ENCODE peak calls at places on chromosomes 4 and X, in six cellular contexts. Y, S, V, R, T and U are unnamed samples.

GRCh38 chr4:187598246-187598645 is 397.3 kb upstream of the ZFP42 start:
- DNase-seq in T (no peak), S (no peak), V (no peak), Y (no peak), R (no peak), U (no peak)

GRCh38 chrX:63929608-63930007 is 144.6 kb upstream of the ARHGEF9 start:
- DNase-seq in S (no peak), Y (no peak), V (no peak), R (no peak), T (no peak), U (no peak)

GRCh38 chr4:30825008-30825765 is 105.0 kb downstream of the PCDH7 start:
- DNase-seq in T (no peak), R (no peak), Y (no peak), S (no peak), V (no peak), U (no peak)

GRCh38 chr4:152165146-152165545 is 370.7 kb downstream of the FBXW7 start:
- DNase-seq in Y (no peak), T (no peak), S (no peak), V (no peak), R (no peak), U (no peak)

GRCh38 chr4:158821228-158822009 is 52.6 kb downstream of the FNIP2 start:
- DNase-seq in T (no peak), Y (no peak), V (no peak), R (no peak), S (no peak), U (no peak)

GRCh38 chr4:5341151-5341925 is 290.1 kb downstream of the STK32B start:
- DNase-seq in V (no peak), T (no peak), R (no peak), Y (no peak), S (no peak), U (no peak)

GRCh38 chrX:149039057-149039456 is 466.0 kb downstream of the IDS start:
- DNase-seq in V (no peak), Y (no peak), S (no peak), R (no peak), T (no peak), U (no peak)

GRCh38 chrX:148593987-148594386 is 93.6 kb downstream of the AFF2 start:
- DNase-seq in V (no peak), S (no peak), T (no peak), R (no peak), Y (peak; percentile 8), U (no peak)

GRCh38 chrX:63434665-63435064 is 83.5 kb upstream of the SPIN4 start:
- DNase-seq in T (no peak), V (no peak), Y (no peak), S (peak; percentile 55), R (peak; percentile 61), U (no peak)

GRCh38 chr4:139978692-139979091 is 175.3 kb downstream of the MAML3 start:
- DNase-seq in V (no peak), S (no peak), T (no peak), Y (no peak), R (no peak), U (no peak)

GRCh38 chr4:148071009-148071408 is 339.1 kb downstream of the ARHGAP10 start:
- DNase-seq in R (no peak), S (no peak), Y (no peak), T (no peak), V (no peak), U (no peak)

GRCh38 chr4:40238700-40239548 is 42.1 kb downstream of the RHOH start:
- DNase-seq in Y (no peak), S (peak; percentile 22), T (no peak), V (no peak), R (no peak), U (no peak)

GRCh38 chr4:87010192-87010591 is 75.4 kb downstream of the AFF1 start:
- DNase-seq in T (no peak), S (no peak), Y (no peak), R (no peak), V (no peak), U (no peak)

GRCh38 chr4:87006531-87007344 is 71.9 kb downstream of the AFF1 start:
- DNase-seq in S (peak; percentile 94), R (peak; percentile 94), T (peak; percentile 90), Y (peak; percentile 97), V (peak; percentile 93), U (peak; percentile 93)

GRCh38 chr4:87011340-87012034 is 76.7 kb downstream of the AFF1 start:
- DNase-seq in S (no peak), Y (peak; percentile 90), T (no peak), V (no peak), R (peak; percentile 45), U (no peak)

GRCh38 chr4:87007345-87008181 is 72.8 kb downstream of the AFF1 start:
- DNase-seq in Y (peak; percentile 69), S (peak; percentile 73), V (peak; percentile 51), R (peak; percentile 79), T (peak; percentile 72), U (peak; percentile 77)

GRCh38 chr4:87009095-87009648 is 74.4 kb downstream of the AFF1 start:
- DNase-seq in V (no peak), S (peak; percentile 44), R (peak; percentile 62), T (no peak), Y (no peak), U (no peak)
- TF ChIP-seq CTCF in V (no peak), S (no peak), R (no peak), T (no peak), Y (no peak), U (no peak)

GRCh38 chr4:94468093-94468492 is 16.4 kb downstream of the PDLIM5 start:
- DNase-seq in Y (no peak), S (no peak), T (no peak), R (no peak), V (no peak), U (no peak)
- H3K4me1 ChIP-seq in Y (peaks cover 43% of the 10 kb centered on the region), S (no peaks in the 10 kb centered on the region), T (no peaks in the 10 kb centered on the region), R (no peaks in the 10 kb centered on the region), V (peaks cover 31% of the 10 kb centered on the region), U (peaks cover 14% of the 10 kb centered on the region)

GRCh38 chr4:41452484-41453225 is 85.3 kb upstream of the LIMCH1 start:
- DNase-seq in T (no peak), S (no peak), Y (no peak), V (no peak), R (no peak), U (no peak)
- TF ChIP-seq CTCF in T (no peak), S (no peak), Y (no peak), V (no peak), R (no peak), U (no peak)

DNA sequence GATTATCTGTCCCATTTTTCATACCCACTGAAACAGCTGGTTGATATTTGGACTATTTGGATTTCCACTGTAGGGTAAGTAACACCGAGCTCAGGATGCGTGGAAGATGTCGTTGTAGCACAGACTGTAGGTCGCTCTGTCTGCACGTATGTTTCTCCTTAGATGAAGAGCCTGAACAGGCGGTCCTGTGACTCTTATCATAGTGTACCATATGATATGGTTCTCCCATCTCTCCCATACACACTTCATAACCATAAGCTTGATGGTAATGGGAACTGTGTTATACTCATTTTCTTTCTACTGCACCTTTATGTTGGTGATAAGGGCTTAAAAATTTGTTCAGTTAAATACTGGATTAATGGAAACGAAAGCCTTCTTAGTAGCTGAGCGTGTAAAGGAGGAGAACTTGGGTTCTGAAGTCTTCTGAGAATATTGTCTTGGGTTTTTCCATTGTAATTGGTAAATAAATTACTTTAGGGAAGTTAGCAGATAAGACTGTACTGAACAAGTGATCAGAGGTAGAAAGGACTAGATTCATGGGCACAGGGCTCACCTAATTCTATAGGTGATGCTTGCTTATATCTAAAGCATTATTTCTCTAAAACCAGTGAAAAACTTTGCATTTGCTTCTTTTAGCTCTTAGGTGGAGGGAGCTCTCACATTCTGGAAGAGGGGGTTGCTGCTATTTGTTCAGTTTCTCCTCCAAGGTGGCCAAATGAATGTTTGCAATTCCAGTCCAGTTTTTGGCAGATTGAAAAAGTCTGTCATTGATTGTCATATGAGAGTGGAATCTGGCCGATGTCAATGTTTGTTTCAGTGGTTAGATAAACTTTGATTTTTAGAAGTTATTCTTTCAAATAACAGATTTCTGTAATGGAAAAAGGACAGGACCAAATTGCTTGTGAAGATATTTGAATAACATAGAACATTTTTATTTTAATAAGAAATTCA is 15.8 kb downstream of the SMAD1 start:
- DNase-seq in T (no peak), R (no peak), V (no peak), Y (no peak), S (no peak), U (no peak)
- H3K4me1 ChIP-seq in T (no peaks in the 10 kb centered on the region), R (peaks cover 8% of the 10 kb centered on the region), V (peaks cover 16% of the 10 kb centered on the region), Y (peaks cover 29% of the 10 kb centered on the region), S (peaks cover 25% of the 10 kb centered on the region), U (peaks cover 47% of the 10 kb centered on the region)

DNA sequence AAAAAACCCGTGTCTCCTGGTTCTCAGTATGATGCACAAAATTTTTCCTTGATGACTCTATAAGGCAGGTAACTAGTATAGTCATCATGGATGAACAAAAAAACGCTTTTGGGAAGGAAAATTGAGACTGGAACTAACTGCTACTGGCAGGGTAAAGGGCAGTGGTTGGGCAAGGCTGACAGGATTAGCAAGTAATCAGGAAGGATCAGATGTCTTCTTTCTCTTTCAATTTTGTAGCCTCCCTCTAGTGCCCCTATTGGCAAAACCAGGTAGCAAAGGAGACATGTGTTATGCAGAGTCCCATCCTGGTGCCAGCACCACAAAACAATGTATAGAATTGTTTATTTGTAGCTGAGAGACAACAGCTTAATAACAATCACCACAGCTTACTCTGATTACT is 12.8 kb upstream of the SLITRK4 start:
- DNase-seq in V (no peak), Y (peak; percentile 27), T (peak; percentile 22), S (no peak), R (no peak), U (no peak)
- TF ChIP-seq CTCF in V (no peak), Y (peak; percentile 38), T (no peak), S (no peak), R (peak; percentile 23), U (no peak)

DNA sequence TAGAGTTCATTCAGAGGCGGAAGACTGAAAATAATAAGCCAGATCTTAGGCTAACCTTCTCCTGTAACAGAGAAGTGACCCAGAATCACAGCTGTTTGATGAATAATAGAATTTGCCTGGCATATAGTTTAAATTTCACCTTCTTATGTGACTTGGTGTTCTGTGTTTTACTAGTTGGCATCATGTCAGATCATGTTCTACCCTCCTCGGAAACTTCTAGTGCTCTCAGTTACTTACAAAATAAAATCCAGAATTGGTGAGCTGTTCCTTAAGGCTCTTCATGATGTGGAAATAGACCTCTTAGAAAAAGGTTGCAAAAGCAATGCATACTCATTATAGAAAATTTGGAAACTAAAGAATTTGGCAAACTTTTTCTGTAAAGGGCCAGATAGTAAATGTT is 31.1 kb downstream of the TMEM164 start:
- DNase-seq in V (no peak), T (no peak), Y (no peak), S (no peak), R (no peak), U (no peak)
- H3K4me1 ChIP-seq in V (peaks cover 7% of the 10 kb centered on the region), T (no peaks in the 10 kb centered on the region), Y (peaks cover 12% of the 10 kb centered on the region), S (no peaks in the 10 kb centered on the region), R (no peaks in the 10 kb centered on the region), U (no peaks in the 10 kb centered on the region)

GRCh38 chrX:112731793-112732192 is 52.1 kb upstream of the LHFPL1 start:
- DNase-seq in V (no peak), S (no peak), R (no peak), T (no peak), Y (peak; percentile 12), U (no peak)
- TF ChIP-seq CTCF in V (no peak), S (no peak), R (no peak), T (no peak), Y (no peak), U (no peak)

GRCh38 chr4:163662761-163663160 is 168.3 kb downstream of the TMA16 start:
- DNase-seq in R (no peak), Y (no peak), V (no peak), S (no peak), T (no peak), U (no peak)
- H3K4me1 ChIP-seq in R (no peaks in the 10 kb centered on the region), Y (no peaks in the 10 kb centered on the region), V (no peaks in the 10 kb centered on the region), S (no peaks in the 10 kb centered on the region), T (no peaks in the 10 kb centered on the region), U (no peaks in the 10 kb centered on the region)

GRCh38 chrX:100895365-100896075 is 21.4 kb upstream of the NOX1 start:
- DNase-seq in Y (peak; percentile 51), R (no peak), V (no peak), T (no peak), S (peak; percentile 28), U (no peak)
- TF ChIP-seq CTCF in Y (peak; percentile 54), R (peak; percentile 16), V (no peak), T (peak; percentile 17), S (peak; percentile 29), U (no peak)